ENCODE peak calls at places on chromosomes 4 and X, in four cellular contexts. M is cardiac muscle cell, F is MM.1S, P is right cardiac atrium. T is an unnamed sample.

GRCh38 chrX:37314526-37314925 is 34.6 kb upstream of the PRRG1 start:
- DNase-seq in F (no peak), M (peak; percentile 87), P (no peak), T (no peak)

GRCh38 chr4:155392486-155393184 is 15.9 kb upstream of the MAP9 start:
- DNase-seq in M (peak; percentile 88), P (no peak), F (no peak), T (no peak)

GRCh38 chr4:71344067-71344466 is 5.2 kb downstream of the SLC4A4 start:
- DNase-seq in F (no peak), M (no peak), P (no peak), T (no peak)

GRCh38 chrX:68462653-68463052 is 29.4 kb upstream of the OPHN1 start:
- DNase-seq in F (peak; percentile 40), M (peak; percentile 64), P (no peak), T (no peak)

GRCh38 chr4:105474110-105474518 is 252 bp upstream of the PPA2 start:
- DNase-seq in F (no peak), P (peak; percentile 95), M (peak; percentile 91), T (no peak)

GRCh38 chr4:142416121-142416520 is 430.0 kb downstream of the INPP4B start:
- DNase-seq in P (no peak), F (no peak), M (peak; percentile 49), T (no peak)

GRCh38 chr4:153780221-153780620 is 8.7 kb downstream of the SFRP2 start:
- DNase-seq in P (no peak), F (no peak), M (no peak), T (no peak)

GRCh38 chr4:13432453-13432852 is 51.7 kb downstream of the RAB28 start:
- DNase-seq in M (no peak), F (no peak), P (no peak), T (no peak)

GRCh38 chr4:10239982-10240654 is 123.5 kb upstream of the WDR1 start:
- DNase-seq in P (no peak), F (no peak), M (peak; percentile 28), T (no peak)

GRCh38 chr4:144954224-144954623 is 143.8 kb downstream of the ANAPC10 start:
- DNase-seq in P (no peak), M (no peak), F (peak; percentile 49), T (no peak)

DNA sequence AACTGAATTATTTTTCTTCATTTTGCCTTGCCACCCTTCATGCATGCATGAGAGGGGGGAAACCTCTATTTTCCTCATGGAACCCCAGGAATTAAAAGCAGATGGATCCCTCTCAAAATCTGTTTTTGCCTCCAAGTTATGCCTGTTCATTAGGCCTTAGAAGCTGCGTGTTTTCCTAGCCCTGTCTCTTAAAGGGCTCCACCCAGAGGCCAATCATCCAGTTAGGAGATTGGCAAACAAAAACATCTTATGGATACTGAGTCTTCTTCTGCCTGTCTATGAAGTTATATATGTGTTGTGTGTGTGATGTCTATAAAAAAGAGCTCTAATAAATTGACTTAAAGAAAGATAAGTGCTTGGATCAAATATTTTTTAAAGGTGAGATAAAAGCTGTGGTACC is 142.9 kb downstream of the ANAPC10 start:
- DNase-seq in M (no peak), F (no peak), P (no peak), T (no peak)
- H3K9me3 ChIP-seq in M (no peaks in the 10 kb centered on the region), F (no peaks in the 10 kb centered on the region), P (peaks cover 2% of the 10 kb centered on the region), T (peaks cover 26% of the 10 kb centered on the region)

DNA sequence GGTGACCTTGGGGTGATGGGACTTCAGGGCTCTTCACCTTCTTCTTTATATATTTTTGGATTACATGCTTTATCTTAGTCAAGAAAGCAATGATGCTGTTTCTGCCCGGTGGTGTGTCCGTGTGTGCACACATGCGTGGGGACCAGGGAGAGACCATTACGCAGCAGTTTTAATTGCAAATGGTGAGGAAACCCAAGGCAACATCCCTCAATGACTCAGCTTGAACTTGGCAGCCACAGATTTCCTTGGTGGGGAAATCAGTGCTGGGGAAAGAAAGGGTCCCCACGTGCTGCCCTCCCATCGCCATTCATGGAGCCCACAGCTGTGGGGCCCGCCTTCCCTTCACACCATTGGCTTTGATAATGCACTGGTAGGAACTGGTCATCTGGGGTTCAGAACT is 46.2 kb upstream of the C4orf50 start:
- DNase-seq in M (no peak), P (no peak), F (no peak), T (no peak)
- H3K9me3 ChIP-seq in M (no peaks in the 10 kb centered on the region), P (peaks cover 2% of the 10 kb centered on the region), F (no peaks in the 10 kb centered on the region), T (peaks cover 18% of the 10 kb centered on the region)

DNA sequence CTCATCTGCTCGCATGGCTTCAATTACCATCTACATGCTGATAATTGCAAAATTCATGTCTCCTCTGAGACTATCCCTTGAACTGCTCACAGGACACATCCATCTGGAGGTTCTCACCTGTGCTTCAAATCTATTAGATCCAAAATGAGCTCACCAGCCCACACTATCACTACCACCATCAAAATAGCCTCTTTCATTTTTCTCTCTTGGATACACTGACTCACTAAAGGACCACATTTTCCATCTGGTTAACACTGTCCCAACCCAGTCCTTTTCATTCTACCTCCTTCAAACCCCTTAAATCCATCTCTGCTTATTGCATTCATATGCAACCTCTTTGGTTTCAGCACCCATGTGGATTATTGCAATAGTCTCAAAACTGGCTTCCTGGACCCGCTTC is 497.6 kb downstream of the MID1IP1 start:
- DNase-seq in P (no peak), F (no peak), M (no peak), T (no peak)
- H3K9me3 ChIP-seq in P (no peaks in the 10 kb centered on the region), F (no peaks in the 10 kb centered on the region), M (no peaks in the 10 kb centered on the region), T (peaks cover 9% of the 10 kb centered on the region)

GRCh38 chr4:176995-177394 is 52.7 kb downstream of the ZNF718 start:
- DNase-seq in M (no peak), P (no peak), F (no peak), T (no peak)

GRCh38 chr4:173666-174314 is 49.5 kb downstream of the ZNF718 start:
- DNase-seq in P (no peak), F (no peak), M (no peak), T (no peak)

GRCh38 chr4:175986-176385 is 51.7 kb downstream of the ZNF718 start:
- DNase-seq in P (no peak), M (no peak), F (no peak), T (no peak)
- H3K9me3 ChIP-seq in P (peaks cover 18% of the 10 kb centered on the region), M (peaks cover 5% of the 10 kb centered on the region), F (no peaks in the 10 kb centered on the region), T (peaks cover 100% of the 10 kb centered on the region)

GRCh38 chr4:140865830-140866229 is 109.6 kb upstream of the TBC1D9 start:
- DNase-seq in F (no peak), M (no peak), P (no peak), T (no peak)
- H3K9me3 ChIP-seq in F (no peaks in the 10 kb centered on the region), M (no peaks in the 10 kb centered on the region), P (no peaks in the 10 kb centered on the region), T (no peaks in the 10 kb centered on the region)

GRCh38 chrX:49701323-49701722 is 5.5 kb upstream of the PAGE1 start:
- DNase-seq in M (no peak), F (no peak), P (no peak), T (no peak)

GRCh38 chrX:49704692-49705404 is 9.1 kb upstream of the PAGE1 start:
- DNase-seq in P (no peak), F (no peak), M (no peak), T (no peak)

DNA sequence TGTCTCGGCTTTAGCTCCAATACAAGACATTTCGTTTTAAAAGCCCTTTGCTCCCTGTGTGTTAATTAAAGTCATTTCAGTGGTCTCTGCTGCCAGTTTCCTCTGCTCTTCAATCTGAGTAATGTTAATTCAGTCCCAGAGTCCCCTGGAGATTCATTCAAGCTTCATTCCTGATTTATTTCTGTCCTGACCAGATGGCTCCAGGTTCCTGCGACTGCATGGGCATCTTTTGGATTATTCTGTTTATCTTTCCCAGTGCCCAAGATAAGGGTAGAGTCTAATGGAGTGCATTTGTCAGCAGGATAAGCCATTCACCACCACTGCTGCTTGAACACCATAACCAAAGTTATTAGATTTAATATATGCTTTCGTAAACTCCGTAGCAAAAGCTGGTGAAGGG is 6.2 kb upstream of the PAGE1 start:
- DNase-seq in F (no peak), M (no peak), P (no peak), T (no peak)
- H3K9me3 ChIP-seq in F (no peaks in the 10 kb centered on the region), M (no peaks in the 10 kb centered on the region), P (no peaks in the 10 kb centered on the region), T (no peaks in the 10 kb centered on the region)

GRCh38 chr4:133151301-133151680 is 2.2 kb downstream of the PCDH10 start:
- DNase-seq in F (no peak), M (peak; percentile 7), P (peak; percentile 60), T (no peak)

GRCh38 chr4:133152801-133153526 is 3.9 kb downstream of the PCDH10 start:
- DNase-seq in P (no peak), F (no peak), M (peak; percentile 25), T (no peak)

GRCh38 chr4:133150643-133151300 is 1.7 kb downstream of the PCDH10 start:
- DNase-seq in P (peak; percentile 60), M (peak; percentile 16), F (no peak), T (no peak)

GRCh38 chr4:133152330-133152791 is 3.3 kb downstream of the PCDH10 start:
- DNase-seq in M (peak; percentile 28), F (no peak), P (no peak), T (no peak)

GRCh38 chr4:133151681-133152329 is 2.7 kb downstream of the PCDH10 start:
- DNase-seq in F (no peak), M (peak; percentile 30), P (peak; percentile 47), T (no peak)
- H3K9me3 ChIP-seq in F (no peaks in the 10 kb centered on the region), M (no peaks in the 10 kb centered on the region), P (no peaks in the 10 kb centered on the region), T (no peaks in the 10 kb centered on the region)

DNA sequence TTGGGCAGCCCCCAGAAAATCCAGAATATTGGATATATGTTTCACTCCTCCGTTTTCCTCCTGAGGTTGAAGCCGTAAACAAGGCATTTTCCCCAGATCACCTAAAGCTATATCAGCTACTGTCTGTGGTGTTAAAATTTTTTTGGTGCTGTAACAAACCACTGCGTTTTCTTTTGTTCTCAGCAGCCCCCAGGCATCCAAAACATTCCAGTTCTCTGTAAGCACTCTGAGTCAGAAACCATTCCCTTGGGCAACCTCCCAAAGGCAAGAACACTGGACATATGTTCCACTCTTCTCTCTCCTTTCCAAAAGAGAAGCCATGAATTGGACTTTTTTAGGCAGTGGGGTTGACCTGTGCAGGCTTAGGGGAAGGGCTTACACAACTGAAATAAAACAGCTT is 310.9 kb downstream of the MID1IP1 start:
- DNase-seq in P (no peak), F (no peak), M (peak; percentile 1), T (no peak)
- H3K9me3 ChIP-seq in P (no peaks in the 10 kb centered on the region), F (no peaks in the 10 kb centered on the region), M (no peaks in the 10 kb centered on the region), T (no peaks in the 10 kb centered on the region)

GRCh38 chr4:385934-386707 is 48.5 kb downstream of the ZNF141 start:
- DNase-seq in F (no peak), P (no peak), M (no peak), T (no peak)

GRCh38 chr4:386708-387105 is 49.1 kb downstream of the ZNF141 start:
- DNase-seq in F (no peak), P (no peak), M (no peak), T (no peak)

DNA sequence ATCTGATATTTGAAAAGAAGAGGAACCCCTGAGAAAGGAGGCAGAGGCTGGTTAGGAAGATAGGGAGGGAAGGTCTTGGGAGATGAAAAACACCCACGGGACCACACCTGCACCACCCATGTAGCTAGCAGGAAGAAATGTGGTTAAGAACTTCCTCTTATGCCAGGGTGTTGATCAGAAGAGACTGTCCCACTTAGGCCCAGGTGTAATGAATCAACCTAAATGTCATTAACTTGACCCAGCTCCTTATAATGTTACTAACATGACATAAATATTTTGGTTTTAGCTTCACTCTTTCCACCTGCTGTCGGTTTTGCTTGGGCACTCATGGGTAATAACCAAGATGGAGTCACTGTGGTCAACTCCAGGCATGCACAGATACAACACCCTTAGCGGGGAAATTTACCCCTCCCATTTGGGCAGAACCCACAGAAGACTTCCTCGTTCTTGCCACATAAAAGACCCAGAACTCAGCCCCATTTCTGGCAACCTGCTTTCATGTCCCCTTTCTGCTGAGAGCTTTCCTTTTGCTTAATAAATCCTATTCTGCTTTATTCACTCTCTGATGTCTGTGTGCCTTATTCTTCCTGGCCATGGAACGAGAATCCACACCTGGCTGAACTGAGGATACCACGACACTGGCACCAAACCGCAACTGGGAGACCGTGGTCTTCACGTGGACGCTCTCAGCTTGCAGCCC is 46.8 kb downstream of the ZNF141 start:
- DNase-seq in F (no peak), M (no peak), P (no peak), T (no peak)
- H3K9me3 ChIP-seq in F (no peaks in the 10 kb centered on the region), M (peaks cover 5% of the 10 kb centered on the region), P (peaks cover 17% of the 10 kb centered on the region), T (peaks cover 100% of the 10 kb centered on the region)

T was measured in mucosa of descending colon.